ENCODE peak calls at places on chromosomes 6 and 20, in eight cellular contexts. D, B, T, R, U, H, O and W are unnamed samples.

GRCh38 chr6:56891754-56892153 is 63.2 kb upstream of the BEND6 start:
- DNase-seq in D (no peak), B (no peak), T (no peak), R (no peak), U (peak), H (no peak), O (no peak), W (no peak)

GRCh38 chr6:137776256-137776655 is 90.8 kb upstream of the TNFAIP3 start:
- DNase-seq in D (no peak), B (no peak), T (no peak), R (no peak), U (no peak), H (no peak), O (no peak), W (no peak)

GRCh38 chr6:30493643-30494250 is 4.4 kb downstream of the HLA-E start:
- DNase-seq in D (no peak), B (no peak), T (no peak), R (no peak), U (no peak), H (no peak), O (peak), W (no peak)

GRCh38 chr6:2714359-2714895 is 36.3 kb downstream of the MYLK4 start:
- DNase-seq in D (peak), B (no peak), T (peak), R (peak), U (peak), H (peak), O (no peak), W (no peak)

GRCh38 chr20:63700199-63701050 is 4.0 kb downstream of the TNFRSF6B start:
- DNase-seq in D (no peak), B (peak), T (no peak), R (no peak), U (no peak), H (no peak), O (peak), W (no peak)

GRCh38 chr6:140441256-140441655 is 1066.8 kb upstream of the CITED2 start:
- DNase-seq in D (peak), B (peak), T (peak), R (peak), U (peak), H (peak), O (no peak), W (no peak)

GRCh38 chr20:43955244-43956191 is 40.9 kb downstream of the TOX2 start:
- DNase-seq in D (peak), B (no peak), T (peak), R (peak), U (peak), H (peak), O (peak), W (peak)

GRCh38 chr6:48765352-48765961 is 654.5 kb upstream of the PTCHD4 start:
- DNase-seq in D (peak), B (peak), T (peak), R (peak), U (peak), H (peak), O (no peak), W (peak)

GRCh38 chr20:33000802-33001466 is 3.3 kb downstream of the SUN5 start:
- DNase-seq in D (no peak), B (no peak), T (no peak), R (no peak), U (no peak), H (no peak), O (no peak), W (no peak)

GRCh38 chr6:41644297-41644879 is 6.1 kb downstream of the MDFI start:
- DNase-seq in D (no peak), B (no peak), T (no peak), R (no peak), U (no peak), H (no peak), O (no peak), W (no peak)

GRCh38 chr20:45834797-45835161 is 1.2 kb downstream of the SNX21 start:
- DNase-seq in D (no peak), B (peak), T (no peak), R (no peak), U (no peak), H (no peak), O (no peak), W (no peak)

GRCh38 chr20:42604998-42605970 is 584.4 kb downstream of the PTPRT start:
- DNase-seq in D (peak), B (no peak), T (no peak), R (no peak), U (no peak), H (no peak), O (no peak), W (no peak)

GRCh38 chr6:25016311-25016710 is 80.6 kb upstream of the RIPOR2 start:
- DNase-seq in D (no peak), B (no peak), T (no peak), R (no peak), U (peak), H (peak), O (no peak), W (peak)

GRCh38 chr6:92023410-92023940 is 1395.9 kb downstream of the EPHA7 start:
- DNase-seq in D (no peak), B (no peak), T (no peak), R (no peak), U (no peak), H (no peak), O (no peak), W (no peak)

GRCh38 chr6:106149472-106150069 is 63.4 kb downstream of the PRDM1 start:
- DNase-seq in D (no peak), B (no peak), T (no peak), R (no peak), U (no peak), H (no peak), O (peak), W (no peak)

GRCh38 chr6:42331019-42331418 is 113.4 kb upstream of the MRPS10 start:
- DNase-seq in D (no peak), B (no peak), T (no peak), R (no peak), U (no peak), H (no peak), O (no peak), W (no peak)

GRCh38 chr20:63624486-63624885 is 2.4 kb downstream of the GMEB2 start:
- DNase-seq in D (no peak), B (no peak), T (peak), R (peak), U (no peak), H (peak), O (no peak), W (no peak)

GRCh38 chr6:167093922-167094432 is 28.9 kb upstream of the CCR6 start:
- DNase-seq in D (no peak), B (no peak), T (no peak), R (no peak), U (no peak), H (no peak), O (peak), W (no peak)

GRCh38 chr20:39282619-39283092 is 320.5 kb downstream of the DHX35 start:
- DNase-seq in D (no peak), B (no peak), T (no peak), R (no peak), U (no peak), H (no peak), O (no peak), W (no peak)

GRCh38 chr6:9064156-9064555 is 628.8 kb upstream of the SLC35B3 start:
- DNase-seq in D (no peak), B (no peak), T (no peak), R (no peak), U (no peak), H (no peak), O (no peak), W (no peak)

GRCh38 chr6:7242835-7243187 is 70.2 kb downstream of the SSR1 start:
- DNase-seq in D (no peak), B (no peak), T (no peak), R (no peak), U (no peak), H (no peak), O (no peak), W (no peak)

GRCh38 chr6:30767158-30767943 is 23.0 kb upstream of the IER3 start:
- DNase-seq in D (no peak), B (no peak), T (no peak), R (no peak), U (no peak), H (no peak), O (peak), W (no peak)

GRCh38 chr6:168623736-168624135 is 182.8 kb downstream of the SMOC2 start:
- DNase-seq in D (no peak), B (no peak), T (no peak), R (no peak), U (no peak), H (no peak), O (no peak), W (no peak)

GRCh38 chr20:7980332-7981046 is 39.1 kb downstream of the TMX4 start:
- DNase-seq in D (peak), B (no peak), T (peak), R (peak), U (peak), H (peak), O (peak), W (peak)

GRCh38 chr6:6515691-6516607 is 72.6 kb upstream of the LY86 start:
- DNase-seq in D (no peak), B (no peak), T (no peak), R (no peak), U (no peak), H (no peak), O (peak), W (no peak)

GRCh38 chr20:11144114-11144513 is 470.3 kb upstream of the JAG1 start:
- DNase-seq in D (no peak), B (no peak), T (peak), R (peak), U (peak), H (peak), O (no peak), W (no peak)

GRCh38 chr20:52895662-52896061 is 76.5 kb upstream of the TSHZ2 start:
- DNase-seq in D (no peak), B (no peak), T (no peak), R (peak), U (no peak), H (no peak), O (no peak), W (no peak)

GRCh38 chr6:2999005-2999620 is 581 bp upstream of the NQO2 start:
- DNase-seq in D (peak), B (peak), T (peak), R (peak), U (peak), H (no peak), O (no peak), W (no peak)

GRCh38 chr6:159104931-159105330 is 60.1 kb upstream of the TAGAP start:
- DNase-seq in D (no peak), B (no peak), T (no peak), R (no peak), U (no peak), H (no peak), O (peak), W (no peak)

GRCh38 chr20:58718121-58718563 is 25.5 kb downstream of the NPEPL1 start:
- DNase-seq in D (no peak), B (peak), T (no peak), R (no peak), U (no peak), H (no peak), O (no peak), W (no peak)

GRCh38 chr6:134410531-134410930 is 92.6 kb upstream of the SGK1 start:
- DNase-seq in D (no peak), B (no peak), T (no peak), R (no peak), U (no peak), H (no peak), O (no peak), W (no peak)

GRCh38 chr6:77368660-77369313 is 94.5 kb downstream of the HTR1B start:
- DNase-seq in D (peak), B (peak), T (no peak), R (peak), U (peak), H (peak), O (no peak), W (peak)

GRCh38 chr20:46195264-46196038 is 77.3 kb downstream of the CD40 start:
- DNase-seq in D (no peak), B (no peak), T (no peak), R (no peak), U (no peak), H (no peak), O (no peak), W (no peak)

GRCh38 chr20:46883847-46884246 is 10.8 kb upstream of the EYA2 start:
- DNase-seq in D (no peak), B (no peak), T (no peak), R (peak), U (no peak), H (no peak), O (no peak), W (no peak)

GRCh38 chr20:46967647-46968046 is 73.0 kb downstream of the EYA2 start:
- DNase-seq in D (no peak), B (no peak), T (no peak), R (no peak), U (no peak), H (no peak), O (no peak), W (no peak)

GRCh38 chr20:52830598-52830997 is 141.6 kb upstream of the TSHZ2 start:
- DNase-seq in D (no peak), B (no peak), T (no peak), R (no peak), U (no peak), H (no peak), O (no peak), W (no peak)